ENCODE peak calls at places on chromosomes 7 and 10, in four cellular contexts. Q is OCI-LY7, P is cardiac muscle cell, Y is PC-3. F is an unnamed sample.

GRCh38 chr7:16753932-16754571 is 497 bp downstream of the TSPAN13 start:
- DNase-seq in Y (peak), Q (peak), P (peak), F (peak)

GRCh38 chr10:106473129-106473528 is 691.4 kb downstream of the SORCS1 start:
- DNase-seq in P (no peak), Y (peak), Q (no peak), F (no peak)

GRCh38 chr7:112204776-112205347 is 1.3 kb downstream of the DOCK4 start:
- DNase-seq in Y (peak), P (no peak), Q (peak), F (no peak)

GRCh38 chr7:74542558-74543117 is 88.9 kb downstream of the GTF2IRD1 start:
- DNase-seq in Y (no peak), Q (no peak), P (no peak), F (no peak)

GRCh38 chr10:5812283-5813090 is 747 bp downstream of the GDI2 start:
- DNase-seq in P (peak), Q (peak), Y (no peak), F (peak)

GRCh38 chr10:90418869-90419652 is 438.8 kb downstream of the HTR7 start:
- DNase-seq in Y (peak), Q (no peak), P (no peak), F (no peak)

GRCh38 chr7:44765579-44766415 is 17.1 kb downstream of the ZMIZ2 start:
- DNase-seq in P (no peak), Y (no peak), Q (no peak), F (no peak)

GRCh38 chr10:12063483-12063818 is 5.3 kb upstream of the DHTKD1 start:
- DNase-seq in Y (no peak), P (peak), Q (no peak), F (no peak)

GRCh38 chr7:90401989-90402388 is 1.3 kb upstream of the CLDN12 start:
- DNase-seq in Y (no peak), Q (no peak), P (no peak), F (no peak)

GRCh38 chr10:59773088-59773487 is 19.8 kb upstream of the MRLN start:
- DNase-seq in Q (no peak), Y (no peak), P (no peak), F (no peak)

GRCh38 chr7:113752689-113753088 is 166.1 kb downstream of the PPP1R3A start:
- DNase-seq in Y (no peak), Q (no peak), P (no peak), F (no peak)

GRCh38 chr10:93475871-93476270 is 6.3 kb downstream of the MYOF start:
- DNase-seq in Q (no peak), P (no peak), Y (peak), F (no peak)

GRCh38 chr10:74529205-74529604 is 297.2 kb upstream of the KAT6B start:
- DNase-seq in Q (no peak), Y (no peak), P (no peak), F (no peak)

GRCh38 chr7:66697451-66698438 is 42.8 kb upstream of the RABGEF1 start:
- DNase-seq in Y (peak), Q (no peak), P (no peak), F (peak)

GRCh38 chr7:46672861-46673260 is 751.8 kb upstream of the IGFBP3 start:
- DNase-seq in Q (no peak), Y (no peak), P (no peak), F (no peak)

GRCh38 chr7:46675456-46675855 is 754.4 kb upstream of the IGFBP3 start:
- DNase-seq in P (no peak), Q (no peak), Y (no peak), F (no peak)

DNA sequence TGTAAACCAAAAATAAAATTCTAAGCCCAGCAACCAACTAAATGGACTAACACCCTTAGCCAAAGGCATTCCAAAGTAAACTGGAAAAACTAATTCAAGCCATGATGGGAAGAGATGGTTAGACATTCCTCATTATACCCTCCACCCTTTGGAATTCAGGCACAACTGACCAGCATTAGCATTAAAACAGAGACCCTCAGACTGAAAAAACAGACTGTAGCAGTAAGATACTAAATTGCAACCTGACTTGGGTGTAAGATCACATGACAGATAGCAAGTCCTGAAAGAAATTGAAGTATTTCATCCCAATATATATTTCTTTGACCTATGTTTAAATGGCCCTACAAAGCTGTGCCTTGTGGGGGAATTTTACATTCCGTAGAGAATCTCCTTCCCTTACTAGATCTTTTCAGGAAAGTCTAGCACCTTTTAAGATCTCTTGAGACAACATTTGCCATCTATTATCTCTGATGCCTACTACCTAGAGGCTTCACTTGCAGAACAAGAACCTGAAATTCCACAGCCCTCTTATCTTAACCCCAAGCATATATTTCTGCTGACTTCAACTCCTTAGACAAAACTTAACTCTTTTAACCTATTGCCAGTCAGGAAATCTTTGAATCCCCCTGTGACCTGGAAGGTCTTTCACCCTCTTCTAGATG is 750.2 kb upstream of the IGFBP3 start:
- DNase-seq in Y (no peak), P (no peak), Q (no peak), F (no peak)
- H3K27ac ChIP-seq in Y (no peak), P (no peak), Q (no peak), F (no peak)

GRCh38 chr7:92749327-92749730 is 87.0 kb downstream of the CDK6 start:
- DNase-seq in Q (no peak), Y (no peak), P (no peak), F (no peak)

GRCh38 chr7:92748509-92748908 is 87.9 kb downstream of the CDK6 start:
- DNase-seq in Q (no peak), Y (no peak), P (no peak), F (no peak)

GRCh38 chr7:92745241-92745640 is 91.1 kb downstream of the CDK6 start:
- DNase-seq in Q (no peak), P (no peak), Y (no peak), F (no peak)

GRCh38 chr7:92749832-92750231 is 86.5 kb downstream of the CDK6 start:
- DNase-seq in Q (no peak), Y (no peak), P (no peak), F (no peak)

GRCh38 chr7:92747041-92747835 is 89.1 kb downstream of the CDK6 start:
- DNase-seq in P (no peak), Q (no peak), Y (peak), F (no peak)
- H3K27ac ChIP-seq in P (no peak), Q (no peak), Y (peak), F (no peak)

DNA sequence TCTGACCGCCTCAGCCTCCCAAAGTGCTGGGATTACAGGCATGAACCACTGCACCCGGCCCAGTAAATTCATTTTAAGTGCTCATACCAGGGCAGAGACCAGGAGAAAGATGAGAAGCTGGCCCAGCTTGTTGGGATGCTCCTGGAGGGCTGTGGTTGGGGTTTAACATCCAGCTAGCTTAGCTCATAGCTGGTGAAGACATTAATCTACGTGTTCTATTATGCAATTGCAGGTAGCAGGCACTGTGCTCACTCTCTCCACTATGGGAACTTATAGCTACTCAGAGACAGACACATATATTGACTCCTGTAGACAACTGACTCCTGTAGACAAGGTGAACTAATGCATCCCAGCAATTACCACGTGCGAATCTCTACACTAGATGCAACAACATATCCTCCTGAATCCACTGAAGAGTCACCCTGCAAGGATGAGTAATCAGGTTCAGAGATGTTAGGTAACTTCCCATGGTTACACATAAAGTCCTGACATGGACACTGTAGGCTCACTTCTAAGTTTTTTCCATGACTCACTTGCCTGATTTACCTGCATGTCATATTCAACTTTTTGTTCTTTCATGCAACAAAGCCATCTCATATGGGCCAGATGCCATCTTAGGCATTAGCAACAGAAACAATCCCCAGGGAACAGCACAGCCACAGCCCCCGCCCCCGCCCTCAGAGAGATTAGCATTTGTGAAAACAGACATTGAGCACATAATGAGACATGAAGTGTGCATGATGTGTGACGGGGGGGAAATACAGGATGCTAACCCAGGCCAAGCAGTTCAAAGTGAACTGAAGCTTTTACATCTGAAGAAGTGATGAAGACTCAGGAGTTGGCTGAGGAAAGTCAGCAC is 37.2 kb downstream of the ERLIN1 start:
- DNase-seq in Q (peak), P (no peak), Y (peak), F (peak)
- H3K27ac ChIP-seq in Q (no peak), P (no peak), Y (peak), F (peak)

GRCh38 chr10:29688230-29688634 is 53.5 kb upstream of the SVIL start:
- DNase-seq in Q (no peak), Y (no peak), P (peak), F (no peak)
- H3K27ac ChIP-seq in Q (no peak), Y (no peak), P (no peak), F (no peak)

GRCh38 chr10:29646238-29646902 is 11.6 kb upstream of the SVIL start:
- DNase-seq in Q (no peak), P (no peak), Y (peak), F (peak)

GRCh38 chr10:29648114-29648982 is 13.6 kb upstream of the SVIL start:
- DNase-seq in Y (no peak), P (no peak), Q (no peak), F (no peak)

GRCh38 chr10:29648983-29649268 is 14.2 kb upstream of the SVIL start:
- DNase-seq in Q (no peak), P (no peak), Y (peak), F (no peak)

GRCh38 chr10:29647483-29647882 is 12.7 kb upstream of the SVIL start:
- DNase-seq in P (no peak), Y (no peak), Q (no peak), F (no peak)

DNA sequence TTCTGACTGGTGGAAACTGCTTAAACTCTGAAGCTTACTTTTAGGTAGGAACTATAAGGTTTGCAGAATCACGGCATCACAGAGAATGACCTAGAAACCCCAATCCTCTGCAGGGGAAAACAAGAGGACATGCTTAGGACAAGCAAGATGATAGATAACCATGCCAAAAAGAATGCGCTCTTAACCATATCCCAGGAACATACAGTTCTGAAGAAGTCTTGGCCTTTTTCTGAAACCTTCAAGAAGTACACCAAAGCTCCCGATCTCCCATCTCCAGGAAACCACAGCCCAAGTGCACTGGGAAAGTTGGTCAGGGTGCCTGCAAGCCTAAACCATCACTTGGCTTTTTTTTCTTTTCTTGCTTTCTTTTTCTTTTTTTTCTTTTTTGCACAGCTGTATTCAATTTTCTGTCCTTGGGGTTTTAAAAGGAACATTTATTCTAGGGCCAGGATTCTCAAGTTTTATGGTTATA is 12.2 kb upstream of the SVIL start:
- DNase-seq in P (no peak), Y (no peak), Q (no peak), F (no peak)
- H3K27ac ChIP-seq in P (no peak), Y (peak), Q (no peak), F (no peak)

GRCh38 chr10:76942556-76943416 is 694.8 kb downstream of the KCNMA1 start:
- DNase-seq in Q (no peak), P (no peak), Y (peak), F (no peak)

GRCh38 chr10:76936182-76936581 is 701.4 kb downstream of the KCNMA1 start:
- DNase-seq in Q (no peak), P (no peak), Y (no peak), F (no peak)

GRCh38 chr10:76939862-76940495 is 697.6 kb downstream of the KCNMA1 start:
- DNase-seq in Y (no peak), Q (no peak), P (peak), F (no peak)

DNA sequence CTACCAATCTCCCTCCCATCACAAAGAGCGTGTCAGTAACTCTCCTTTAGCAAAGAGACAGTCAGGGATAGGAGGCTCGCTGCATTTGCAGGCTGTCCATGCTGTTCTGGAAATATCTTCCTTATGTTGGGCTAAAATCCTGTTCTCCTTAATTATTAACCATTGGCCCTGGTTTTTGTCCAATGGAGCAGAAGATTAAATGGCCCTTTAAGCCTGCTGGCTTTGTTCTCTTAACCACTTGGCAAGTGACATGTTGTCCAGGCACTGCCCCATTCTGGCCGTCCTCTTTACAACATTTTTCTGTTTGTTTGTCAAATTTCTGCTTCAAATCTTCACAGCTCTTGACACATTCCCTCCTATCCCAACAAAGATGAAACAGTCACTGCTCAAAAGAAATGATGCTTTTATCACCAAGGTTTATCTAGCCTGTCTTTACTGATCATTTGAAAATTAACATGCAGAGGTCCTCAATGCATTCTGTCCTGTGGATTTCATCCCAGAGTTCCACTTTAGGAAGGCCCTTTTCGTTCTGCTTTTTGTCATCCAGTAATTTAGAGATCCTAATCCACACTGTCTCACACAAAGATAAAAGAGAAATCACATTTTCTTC is 700.4 kb downstream of the KCNMA1 start:
- DNase-seq in Y (no peak), Q (no peak), P (no peak), F (no peak)
- H3K27ac ChIP-seq in Y (no peak), Q (no peak), P (no peak), F (no peak)

F was measured in WERI-Rb-1.